ENCODE peak calls at places on chromosomes 5 and 9, in eight cellular contexts. H is fibroblast of pulmonary artery, F is glutamatergic neuron, G is endothelial cell, W is brain microvascular endothelial cell, U is A673, P is HFF-Myc, Q is AG04449. O is an unnamed sample.

GRCh38 chr9:331197-331596 is 116.5 kb downstream of the DOCK8 start:
- DNase-seq in H (no peak), F (no peak), G (no peak), W (no peak), U (no peak), P (no peak), Q (no peak), O (no peak)

GRCh38 chr5:103205991-103206700 is 52.4 kb upstream of the MACIR start:
- DNase-seq in H (no peak), F (no peak), G (no peak), W (no peak), U (no peak), P (no peak), Q (no peak), O (no peak)

GRCh38 chr5:144203750-144204596 is 33.3 kb downstream of the KCTD16 start:
- DNase-seq in H (peak), F (peak), G (peak), W (peak), U (peak), P (peak), Q (no peak), O (peak)

GRCh38 chr9:124632077-124632621 is 125.0 kb upstream of the NR5A1 start:
- DNase-seq in H (peak), F (no peak), G (no peak), W (no peak), U (peak), P (peak), Q (no peak), O (no peak)

GRCh38 chr5:4518924-4519660 is 621.0 kb upstream of the ADAMTS16 start:
- DNase-seq in H (no peak), F (no peak), G (no peak), W (no peak), U (no peak), P (no peak), Q (no peak), O (no peak)

GRCh38 chr9:93907551-93908199 is 47.5 kb downstream of the BARX1 start:
- DNase-seq in H (no peak), F (peak), G (no peak), W (no peak), U (no peak), P (no peak), Q (no peak), O (no peak)

GRCh38 chr9:132894343-132894742 is 15.6 kb downstream of the SPACA9 start:
- DNase-seq in H (no peak), F (no peak), G (no peak), W (no peak), U (no peak), P (no peak), Q (no peak), O (no peak)

GRCh38 chr5:60649288-60649917 is 50.6 kb downstream of the DEPDC1B start:
- DNase-seq in H (peak), F (no peak), G (no peak), W (peak), U (peak), P (peak), Q (no peak), O (no peak)

GRCh38 chr9:25562101-25562500 is 116.1 kb downstream of the TUSC1 start:
- DNase-seq in H (no peak), F (no peak), G (no peak), W (no peak), U (no peak), P (no peak), Q (no peak), O (no peak)

GRCh38 chr9:99712214-99712613 is 109.5 kb upstream of the NR4A3 start:
- DNase-seq in H (no peak), F (no peak), G (no peak), W (no peak), U (no peak), P (no peak), Q (no peak), O (no peak)

GRCh38 chr5:83474170-83474796 is 2.7 kb downstream of the VCAN start:
- DNase-seq in H (peak), F (peak), G (peak), W (peak), U (peak), P (peak), Q (no peak), O (peak)

GRCh38 chr9:72477862-72478564 is 43.4 kb upstream of the TMC1 start:
- DNase-seq in H (peak), F (no peak), G (peak), W (peak), U (peak), P (peak), Q (no peak), O (no peak)

GRCh38 chr5:169347786-169348185 is 46.8 kb upstream of the SLIT3 start:
- DNase-seq in H (peak), F (no peak), G (no peak), W (no peak), U (no peak), P (no peak), Q (no peak), O (no peak)

GRCh38 chr9:129813661-129814060 is 10.3 kb downstream of the TOR1A start:
- DNase-seq in H (no peak), F (no peak), G (no peak), W (no peak), U (no peak), P (no peak), Q (no peak), O (no peak)

GRCh38 chr5:163440954-163441353 is 3.6 kb downstream of the CCNG1 start:
- DNase-seq in H (no peak), F (no peak), G (no peak), W (no peak), U (no peak), P (no peak), Q (no peak), O (no peak)

GRCh38 chr9:88805217-88805943 is 185.9 kb upstream of the S1PR3 start:
- DNase-seq in H (no peak), F (no peak), G (no peak), W (no peak), U (no peak), P (no peak), Q (no peak), O (no peak)

GRCh38 chr9:136880651-136881050 is 5.7 kb upstream of the TRAF2 start:
- DNase-seq in H (no peak), F (no peak), G (no peak), W (no peak), U (no peak), P (no peak), Q (no peak), O (no peak)

GRCh38 chr5:73338201-73339126 is 110.1 kb downstream of the FOXD1 start:
- DNase-seq in H (peak), F (no peak), G (no peak), W (peak), U (no peak), P (no peak), Q (peak), O (no peak)

GRCh38 chr9:131732636-131733340 is 7.1 kb downstream of the RAPGEF1 start:
- DNase-seq in H (no peak), F (no peak), G (no peak), W (no peak), U (no peak), P (no peak), Q (no peak), O (no peak)

GRCh38 chr5:176597417-176598389 is 12.3 kb downstream of the GPRIN1 start:
- DNase-seq in H (no peak), F (no peak), G (no peak), W (no peak), U (no peak), P (no peak), Q (no peak), O (no peak)

GRCh38 chr5:138611295-138612220 is 36.4 kb upstream of the HSPA9 start:
- DNase-seq in H (peak), F (peak), G (peak), W (no peak), U (peak), P (no peak), Q (no peak), O (peak)

GRCh38 chr5:17260549-17260948 is 43.1 kb downstream of the BASP1 start:
- DNase-seq in H (no peak), F (no peak), G (no peak), W (no peak), U (no peak), P (no peak), Q (no peak), O (no peak)

GRCh38 chr9:130555061-130555460 is 24.3 kb upstream of the FUBP3 start:
- DNase-seq in H (no peak), F (no peak), G (no peak), W (no peak), U (no peak), P (no peak), Q (no peak), O (no peak)

GRCh38 chr9:92293075-92293354 is 482 bp downstream of the IARS1 start:
- DNase-seq in H (no peak), F (no peak), G (no peak), W (no peak), U (peak), P (no peak), Q (no peak), O (no peak)

GRCh38 chr5:36521838-36522745 is 84.3 kb upstream of the SLC1A3 start:
- DNase-seq in H (peak), F (no peak), G (no peak), W (no peak), U (no peak), P (no peak), Q (no peak), O (no peak)

GRCh38 chr9:21576331-21577189 is 94.4 kb upstream of the IFNE start:
- DNase-seq in H (peak), F (no peak), G (no peak), W (peak), U (peak), P (peak), Q (peak), O (no peak)

GRCh38 chr5:107032629-107033028 is 638.1 kb downstream of the EFNA5 start:
- DNase-seq in H (no peak), F (no peak), G (no peak), W (no peak), U (peak), P (no peak), Q (no peak), O (no peak)

GRCh38 chr9:21549251-21549765 is 67.2 kb upstream of the IFNE start:
- DNase-seq in H (peak), F (no peak), G (no peak), W (peak), U (no peak), P (peak), Q (peak), O (no peak)

GRCh38 chr5:50463726-50464125 is 22.6 kb upstream of the EMB start:
- DNase-seq in H (no peak), F (no peak), G (no peak), W (no peak), U (no peak), P (no peak), Q (no peak), O (no peak)

GRCh38 chr5:37932450-37932849 is 92.6 kb upstream of the GDNF start:
- DNase-seq in H (no peak), F (no peak), G (no peak), W (no peak), U (no peak), P (no peak), Q (no peak), O (no peak)

GRCh38 chr5:155726267-155726666 is 600.7 kb upstream of the SGCD start:
- DNase-seq in H (peak), F (no peak), G (peak), W (peak), U (peak), P (peak), Q (no peak), O (peak)

GRCh38 chr5:115414406-115415142 is 118.1 kb upstream of the CCDC112 start:
- DNase-seq in H (peak), F (no peak), G (no peak), W (peak), U (no peak), P (peak), Q (peak), O (no peak)

GRCh38 chr9:13386324-13386723 is 106.8 kb upstream of the MPDZ start:
- DNase-seq in H (no peak), F (no peak), G (no peak), W (no peak), U (no peak), P (no peak), Q (no peak), O (no peak)

GRCh38 chr9:123584202-123585176 is 228.5 kb downstream of the CRB2 start:
- DNase-seq in H (no peak), F (no peak), G (no peak), W (no peak), U (no peak), P (no peak), Q (no peak), O (no peak)

GRCh38 chr5:129094924-129095797 is 612 bp downstream of the ISOC1 start:
- DNase-seq in H (peak), F (peak), G (peak), W (peak), U (peak), P (no peak), Q (no peak), O (peak)
- TF ChIP-seq CTCF in H (no peak), F (peak), G (peak), W (no peak), U (no peak), P (no peak), Q (no peak), O (peak)

GRCh38 chr5:72109625-72110024 is 2.4 kb downstream of the MAP1B start:
- DNase-seq in H (no peak), F (peak), G (no peak), W (peak), U (no peak), P (no peak), Q (no peak), O (peak)
- TF ChIP-seq CTCF in H (peak), F (no peak), G (no peak), W (peak), U (no peak), P (no peak), Q (peak), O (no peak)

GRCh38 chr5:157166494-157167218 is 592 bp upstream of the GARIN3 start:
- DNase-seq in H (no peak), F (no peak), G (no peak), W (no peak), U (no peak), P (no peak), Q (no peak), O (no peak)

GRCh38 chr5:157166164-157166493 is at the start of gene GARIN3:
- DNase-seq in H (no peak), F (no peak), G (no peak), W (no peak), U (no peak), P (no peak), Q (no peak), O (no peak)

GRCh38 chr5:157165668-157166067 is 396 bp downstream of the GARIN3 start:
- DNase-seq in H (no peak), F (no peak), G (no peak), W (no peak), U (no peak), P (no peak), Q (no peak), O (no peak)

GRCh38 chr5:157164521-157164920 is 1.5 kb downstream of the GARIN3 start:
- DNase-seq in H (no peak), F (no peak), G (no peak), W (no peak), U (no peak), P (no peak), Q (no peak), O (no peak)

GRCh38 chr5:157165261-157165660 is 803 bp downstream of the GARIN3 start:
- DNase-seq in H (no peak), F (no peak), G (no peak), W (no peak), U (no peak), P (no peak), Q (no peak), O (no peak)
- TF ChIP-seq CTCF in H (no peak), F (no peak), G (no peak), W (no peak), U (no peak), P (no peak), Q (no peak), O (no peak)

DNA sequence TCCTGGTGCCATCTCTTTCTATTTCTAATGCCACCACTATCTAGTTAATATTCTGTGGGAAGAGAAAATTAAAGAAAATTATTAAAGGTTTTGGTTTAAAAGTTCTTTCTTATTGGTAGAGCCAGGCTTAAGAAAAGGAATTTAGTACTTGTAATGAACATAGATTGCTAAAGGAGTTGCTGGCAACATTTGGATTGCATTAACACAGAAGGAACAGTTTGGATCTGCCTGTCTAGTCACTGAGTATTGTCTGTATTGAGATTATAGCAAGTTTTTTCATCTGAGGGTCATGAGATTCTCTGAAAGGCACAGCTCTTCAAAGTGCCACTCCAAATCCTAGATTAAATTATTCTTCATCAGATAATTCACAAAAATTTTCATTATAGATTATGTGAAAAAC is 32.0 kb downstream of the FSD1L start:
- DNase-seq in H (no peak), F (no peak), G (no peak), W (no peak), U (no peak), P (no peak), Q (no peak), O (no peak)
- TF ChIP-seq CTCF in H (no peak), F (no peak), G (no peak), W (no peak), U (no peak), P (no peak), Q (no peak), O (no peak)

DNA sequence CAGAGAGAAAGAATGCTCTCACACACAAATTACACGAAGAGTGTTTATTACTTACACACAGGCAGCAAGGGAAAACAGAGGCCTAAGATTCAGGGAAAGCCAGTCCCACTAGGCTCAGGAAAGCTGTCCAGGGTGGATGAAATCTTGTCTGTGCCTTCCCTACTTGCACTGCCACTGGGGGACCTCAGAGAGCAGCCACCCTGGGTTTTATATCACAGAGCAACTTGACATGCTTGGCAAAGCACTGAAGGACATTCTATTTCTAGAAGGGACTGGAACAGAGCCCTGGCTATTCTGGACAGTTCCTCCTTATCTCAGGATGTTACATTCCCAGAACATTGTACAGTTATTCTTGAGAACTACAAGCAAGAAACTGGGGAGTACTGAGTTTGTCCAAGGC is 7.5 kb upstream of the PRSS3 start:
- DNase-seq in H (peak), F (no peak), G (no peak), W (no peak), U (no peak), P (no peak), Q (no peak), O (no peak)
- TF ChIP-seq CTCF in H (peak), F (no peak), G (no peak), W (peak), U (no peak), P (peak), Q (no peak), O (no peak)

GRCh38 chr5:94691947-94692346 is 73.5 kb downstream of the SLF1 start:
- DNase-seq in H (peak), F (no peak), G (peak), W (peak), U (peak), P (no peak), Q (no peak), O (no peak)

GRCh38 chr5:94693845-94694370 is 75.4 kb downstream of the SLF1 start:
- DNase-seq in H (no peak), F (no peak), G (no peak), W (no peak), U (no peak), P (no peak), Q (no peak), O (no peak)

GRCh38 chr5:94692610-94693009 is 74.1 kb downstream of the SLF1 start:
- DNase-seq in H (no peak), F (no peak), G (no peak), W (no peak), U (no peak), P (no peak), Q (no peak), O (no peak)

GRCh38 chr5:94694671-94695070 is 76.2 kb downstream of the SLF1 start:
- DNase-seq in H (no peak), F (no peak), G (no peak), W (no peak), U (no peak), P (no peak), Q (no peak), O (no peak)

GRCh38 chr5:94693043-94693822 is 74.8 kb downstream of the SLF1 start:
- DNase-seq in H (peak), F (no peak), G (no peak), W (peak), U (peak), P (peak), Q (peak), O (no peak)
- TF ChIP-seq CTCF in H (peak), F (peak), G (no peak), W (peak), U (peak), P (peak), Q (no peak), O (peak)

DNA sequence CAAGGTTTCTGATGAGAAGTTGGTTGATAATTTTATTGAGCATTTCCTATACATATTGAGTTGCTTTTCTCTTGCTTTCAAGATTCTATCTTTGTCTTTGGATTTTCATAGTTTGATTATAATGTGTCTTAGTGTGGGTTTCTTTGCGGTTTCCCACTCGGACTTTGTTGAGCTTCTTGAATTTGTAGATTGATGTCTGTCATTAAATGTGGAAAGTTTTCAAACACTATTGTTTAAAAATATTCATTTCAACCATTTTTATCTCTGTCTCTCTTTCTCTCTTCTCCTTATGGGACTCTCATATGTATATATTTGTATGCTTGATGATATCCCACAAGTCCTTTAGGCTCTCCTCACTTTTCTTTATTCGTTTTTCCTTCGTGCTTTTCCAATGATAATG is 18.5 kb upstream of the PCDHA1 start:
- DNase-seq in H (no peak), F (no peak), G (no peak), W (no peak), U (no peak), P (no peak), Q (no peak), O (no peak)
- TF ChIP-seq CTCF in H (no peak), F (no peak), G (no peak), W (no peak), U (no peak), P (no peak), Q (no peak), O (no peak)

DNA sequence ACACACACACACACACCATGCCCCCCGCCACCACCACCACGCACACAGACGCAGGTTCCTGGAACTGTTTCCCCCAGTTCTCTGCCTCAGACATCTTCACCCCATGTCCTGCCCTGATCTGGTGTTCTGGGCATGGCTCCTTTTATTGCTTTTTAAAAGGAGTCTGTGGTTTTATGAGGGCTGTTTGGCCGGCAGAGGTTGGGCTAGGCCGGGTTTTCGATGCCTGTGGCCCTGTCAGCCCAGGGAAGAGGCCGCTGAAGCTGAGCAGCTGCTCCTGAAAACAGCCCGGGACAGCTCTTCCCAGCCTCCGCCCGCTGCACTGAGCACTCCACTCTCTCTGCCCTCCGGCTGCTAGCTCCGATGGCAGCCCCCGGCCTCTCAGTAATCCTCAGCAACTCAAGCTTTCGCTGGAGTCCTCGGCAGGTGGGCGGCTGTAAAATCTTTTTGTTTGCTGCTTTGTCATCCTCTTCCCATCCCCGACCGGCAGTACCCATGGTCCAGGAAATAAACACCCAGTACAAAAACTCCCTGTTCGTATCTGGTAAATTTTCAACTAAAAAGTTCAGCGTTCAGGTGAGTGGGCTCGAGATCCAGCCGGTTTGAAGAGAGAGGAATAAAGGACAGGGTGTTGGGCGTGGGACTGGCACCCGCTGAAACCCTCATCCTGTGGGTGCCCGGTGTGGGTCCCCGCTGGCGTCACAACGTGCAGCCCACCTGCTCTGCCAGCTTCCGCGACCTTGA is 103.0 kb upstream of the ERCC6L2 start:
- DNase-seq in H (peak), F (peak), G (peak), W (no peak), U (peak), P (peak), Q (no peak), O (peak)
- TF ChIP-seq CTCF in H (no peak), F (no peak), G (no peak), W (peak), U (no peak), P (no peak), Q (no peak), O (no peak)

O was measured in nephron progenitor cell.